ENCODE peak calls at places on chromosomes 6 and 20, in ten cellular contexts. R is mammary epithelial cell; C is heart left ventricle; B is stomach; O is CD4-positive, CD25-positive, alpha-beta regulatory T cell; P is prostate gland; K is psoas muscle; Z is A549; H is mesendoderm; V is lower lobe of right lung. N is an unnamed sample. For H3K4me1, the result is how much of the 10 kb centered on the place peaks cover.

GRCh38 chr6:119470893-119471542 is 121.5 kb upstream of the MAN1A1 start:
- DNase-seq in Z (no peak), V (no peak), K (no peak), C (no peak), H (no peak), B (no peak), P (no peak), O (no peak), R (no peak), N (no peak)

GRCh38 chr6:156175971-156176421 is 601.2 kb upstream of the ARID1B start:
- DNase-seq in P (peak), R (no peak), V (peak), H (peak), O (no peak), Z (peak), K (peak), B (peak), C (peak), N (no peak)

GRCh38 chr20:53078761-53079482 is 106.8 kb downstream of the TSHZ2 start:
- DNase-seq in P (no peak), R (no peak), V (no peak), C (no peak), Z (no peak), O (no peak), B (no peak), K (no peak), H (no peak), N (no peak)

GRCh38 chr20:47859255-47859654 is 74.0 kb upstream of the SULF2 start:
- DNase-seq in V (no peak), R (peak), B (no peak), H (no peak), O (no peak), P (no peak), Z (no peak), C (no peak), K (no peak), N (no peak)

GRCh38 chr6:43559328-43559727 is 16.5 kb downstream of the XPO5 start:
- DNase-seq in R (no peak), Z (no peak), B (no peak), V (no peak), K (no peak), P (no peak), C (no peak), O (no peak), H (no peak), N (no peak)

GRCh38 chr6:79608334-79609224 is 22.6 kb upstream of the SH3BGRL2 start:
- DNase-seq in K (no peak), Z (peak), H (no peak), B (peak), O (no peak), C (no peak), V (no peak), R (no peak), P (no peak), N (no peak)

GRCh38 chr6:150787429-150787828 is 78.1 kb upstream of the MTHFD1L start:
- DNase-seq in O (no peak), R (no peak), C (no peak), B (no peak), P (no peak), Z (no peak), H (no peak), V (no peak), K (no peak), N (no peak)

GRCh38 chr6:74018825-74019224 is 322.8 kb downstream of the CD109 start:
- DNase-seq in H (no peak), Z (no peak), C (no peak), B (no peak), P (no peak), R (no peak), K (peak), V (no peak), O (no peak), N (no peak)

GRCh38 chr6:124777834-124778233 is 184.4 kb upstream of the RNF217 start:
- DNase-seq in P (no peak), H (no peak), K (no peak), B (no peak), O (no peak), R (no peak), V (no peak), Z (no peak), C (no peak), N (no peak)

GRCh38 chr6:42125663-42126062 is 16.8 kb downstream of the C6orf132 start:
- DNase-seq in Z (no peak), H (peak), B (no peak), C (no peak), P (no peak), V (no peak), O (no peak), R (no peak), K (no peak), N (no peak)

GRCh38 chr6:135185483-135185882 is 4.4 kb downstream of the MYB start:
- DNase-seq in C (no peak), P (peak), K (no peak), V (no peak), O (no peak), H (no peak), Z (no peak), R (peak), B (no peak), N (no peak)

GRCh38 chr20:23129891-23130621 is 43.9 kb upstream of the CD93 start:
- DNase-seq in R (no peak), Z (no peak), P (no peak), B (no peak), H (no peak), C (no peak), O (no peak), V (no peak), K (no peak), N (no peak)

GRCh38 chr20:61719691-61720347 is 345.9 kb downstream of the TAF4 start:
- DNase-seq in H (peak), V (no peak), O (peak), Z (no peak), K (no peak), R (no peak), P (no peak), C (no peak), B (no peak), N (no peak)

GRCh38 chr6:161168281-161168891 is 105.5 kb downstream of the AGPAT4 start:
- DNase-seq in O (no peak), Z (peak), V (no peak), B (no peak), C (no peak), R (peak), H (peak), P (no peak), K (no peak), N (peak)

GRCh38 chr6:27752038-27752885 is 159.9 kb downstream of the OR2B2 start:
- DNase-seq in P (peak), H (peak), O (peak), R (peak), V (peak), B (peak), K (peak), Z (peak), C (peak), N (peak)

GRCh38 chr6:46792635-46793034 is 554 bp upstream of the MEP1A start:
- DNase-seq in R (no peak), B (no peak), O (no peak), C (no peak), P (no peak), H (no peak), Z (no peak), V (no peak), K (no peak), N (no peak)

GRCh38 chr20:48360338-48360698 is 467.5 kb downstream of the PREX1 start:
- DNase-seq in K (no peak), C (no peak), Z (no peak), H (no peak), R (no peak), B (no peak), O (no peak), V (no peak), P (no peak), N (no peak)

GRCh38 chr6:124234806-124235205 is 431.1 kb downstream of the NKAIN2 start:
- DNase-seq in O (no peak), V (no peak), C (no peak), H (no peak), R (no peak), K (no peak), P (no peak), B (no peak), Z (no peak), N (no peak)

GRCh38 chr6:148435386-148435785 is 92.7 kb downstream of the SASH1 start:
- DNase-seq in O (no peak), V (no peak), K (no peak), C (no peak), P (no peak), R (no peak), H (no peak), Z (no peak), B (no peak), N (no peak)

GRCh38 chr20:22499475-22500174 is 84.7 kb downstream of the FOXA2 start:
- DNase-seq in R (no peak), P (no peak), V (no peak), B (no peak), O (no peak), Z (no peak), H (no peak), C (no peak), K (no peak), N (peak)

GRCh38 chr20:18058661-18059467 is 1.1 kb upstream of the OVOL2 start:
- DNase-seq in H (peak), V (peak), O (no peak), C (no peak), R (peak), P (peak), Z (peak), B (peak), K (no peak), N (peak)

GRCh38 chr6:15627829-15628228 is 35.0 kb downstream of the DTNBP1 start:
- DNase-seq in B (no peak), V (no peak), K (no peak), R (no peak), H (no peak), C (no peak), O (no peak), Z (no peak), P (no peak), N (no peak)

GRCh38 chr20:35947489-35947888 is 6.8 kb downstream of the SCAND1 start:
- DNase-seq in V (no peak), P (no peak), B (no peak), Z (peak), C (no peak), K (no peak), R (peak), O (peak), H (peak), N (peak)

GRCh38 chr20:23125159-23125558 is 39.0 kb upstream of the CD93 start:
- DNase-seq in Z (no peak), V (no peak), P (no peak), B (no peak), C (no peak), H (no peak), K (no peak), R (no peak), O (no peak), N (no peak)

GRCh38 chr6:7146079-7146828 is 38.5 kb downstream of the RREB1 start:
- DNase-seq in C (peak), H (peak), P (peak), V (peak), Z (no peak), K (peak), B (peak), R (peak), O (peak), N (no peak)
- H3K4me1 ChIP-seq in C (half or more), H (under half), P (under half), V (half or more), Z (half or more), K (half or more), B (half or more), R (half or more), O (under half), N (under half)

GRCh38 chr6:158286413-158286812 is 25.9 kb upstream of the TULP4 start:
- DNase-seq in O (no peak), K (no peak), H (no peak), P (no peak), V (no peak), C (no peak), B (no peak), Z (no peak), R (peak), N (no peak)

GRCh38 chr6:158283304-158284005 is 28.8 kb upstream of the TULP4 start:
- DNase-seq in C (no peak), B (no peak), K (no peak), P (no peak), H (peak), O (peak), R (peak), V (no peak), Z (peak), N (no peak)

GRCh38 chr6:158285321-158285960 is 26.8 kb upstream of the TULP4 start:
- DNase-seq in R (no peak), V (no peak), Z (no peak), K (no peak), H (no peak), C (no peak), O (no peak), B (no peak), P (no peak), N (no peak)

GRCh38 chr6:158287047-158287446 is 25.2 kb upstream of the TULP4 start:
- DNase-seq in P (no peak), H (no peak), V (no peak), B (no peak), R (no peak), K (no peak), C (no peak), O (no peak), Z (no peak), N (no peak)

GRCh38 chr6:158284340-158285210 is 27.7 kb upstream of the TULP4 start:
- DNase-seq in K (no peak), B (no peak), Z (peak), R (peak), V (no peak), C (no peak), P (peak), O (peak), H (peak), N (no peak)
- H3K27ac ChIP-seq in K (no peak), B (peak), Z (peak), R (no peak), V (peak), C (peak), P (peak), O (peak), H (no peak), N (no peak)

GRCh38 chr6:55212147-55212546 is 37.8 kb downstream of the HCRTR2 start:
- DNase-seq in B (no peak), Z (no peak), R (peak), O (no peak), V (no peak), H (no peak), K (no peak), P (no peak), C (no peak), N (no peak)
- H3K4me3 ChIP-seq in B (no peak), Z (no peak), R (no peak), O (no peak), V (no peak), H (no peak), K (no peak), P (no peak), C (no peak), N (no peak)

GRCh38 chr6:33276581-33276863 is 401 bp upstream of the B3GALT4 start:
- DNase-seq in R (no peak), H (no peak), K (no peak), P (no peak), Z (no peak), B (no peak), V (no peak), O (no peak), C (no peak), N (no peak)
- H3K4me1 ChIP-seq in R (under half), H (under half), K (under half), P (under half), Z (under half), B (half or more), V (half or more), O (half or more), C (half or more), N (under half)

GRCh38 chr6:1720620-1721322 is 111.1 kb downstream of the FOXC1 start:
- DNase-seq in K (no peak), B (no peak), P (no peak), R (no peak), O (no peak), H (peak), Z (no peak), C (no peak), V (no peak), N (peak)
- H3K27ac ChIP-seq in K (no peak), B (no peak), P (no peak), R (no peak), O (no peak), H (peak), Z (no peak), C (no peak), V (no peak), N (no peak)

GRCh38 chr6:104952911-104953409 is 3.9 kb upstream of the LIN28B start:
- DNase-seq in P (no peak), R (no peak), C (no peak), K (no peak), H (peak), Z (no peak), O (no peak), V (no peak), B (no peak), N (no peak)
- H3K4me3 ChIP-seq in P (no peak), R (no peak), C (no peak), K (no peak), H (no peak), Z (no peak), O (no peak), V (no peak), B (no peak), N (no peak)

GRCh38 chr20:59725476-59726119 is 121.3 kb downstream of the PHACTR3 start:
- DNase-seq in V (no peak), R (no peak), P (no peak), C (no peak), K (no peak), O (no peak), H (peak), Z (no peak), B (no peak), N (no peak)

GRCh38 chr20:59726196-59726595 is 121.9 kb downstream of the PHACTR3 start:
- DNase-seq in V (no peak), R (no peak), H (no peak), K (no peak), C (no peak), B (no peak), P (no peak), Z (no peak), O (no peak), N (no peak)

GRCh38 chr20:59723108-59723500 is 118.8 kb downstream of the PHACTR3 start:
- DNase-seq in R (no peak), B (no peak), H (no peak), V (no peak), C (no peak), O (no peak), Z (no peak), P (no peak), K (no peak), N (no peak)

GRCh38 chr20:59723607-59724456 is 119.5 kb downstream of the PHACTR3 start:
- DNase-seq in C (no peak), K (no peak), R (peak), O (no peak), H (peak), V (no peak), P (no peak), Z (no peak), B (no peak), N (no peak)

DNA sequence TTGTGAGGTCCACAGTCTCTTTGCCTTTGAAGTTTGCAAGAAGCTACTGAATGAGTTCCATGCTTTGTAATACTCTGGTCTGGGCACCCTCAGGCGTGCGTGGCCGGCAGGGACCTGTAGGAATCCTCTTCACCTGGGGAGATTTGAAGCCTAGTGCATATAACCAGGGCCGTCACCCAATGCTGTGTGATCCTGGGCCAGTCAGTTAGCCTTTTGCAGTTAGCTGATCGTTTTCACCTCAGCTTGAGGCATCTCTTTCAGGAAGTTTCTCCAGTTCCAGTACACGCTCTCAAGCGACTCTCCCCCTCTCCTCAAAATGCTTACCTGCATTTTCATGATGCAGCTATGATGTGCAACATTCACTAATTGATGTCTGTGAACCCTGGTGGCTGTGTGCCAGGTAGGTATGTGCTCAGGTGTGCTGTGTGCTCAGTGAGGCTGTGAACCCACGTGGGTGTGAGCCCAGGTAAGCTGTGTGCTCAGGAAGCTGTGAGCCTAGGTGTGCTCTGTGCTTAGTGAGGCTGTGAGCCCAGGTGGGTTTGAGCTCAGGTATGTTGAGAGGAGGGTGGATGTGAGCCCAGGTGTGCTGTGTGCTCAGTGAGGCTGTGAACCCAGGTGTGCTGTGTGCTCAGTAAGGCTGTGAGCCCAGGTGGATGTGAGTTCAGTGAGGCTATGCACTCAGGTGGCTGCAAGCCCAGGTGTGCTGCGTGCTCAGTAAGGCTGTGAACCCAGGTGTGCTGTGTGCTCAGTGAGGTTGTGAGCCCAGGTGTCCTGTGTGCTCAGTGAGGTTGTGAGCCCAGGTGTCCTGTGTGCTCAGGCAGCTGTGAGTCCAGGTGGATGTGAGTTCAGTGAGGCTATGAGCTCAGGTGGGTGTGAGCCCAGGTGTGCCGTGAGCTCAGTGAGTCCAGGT is 120.4 kb downstream of the PHACTR3 start:
- DNase-seq in V (no peak), P (no peak), Z (no peak), R (no peak), H (no peak), C (no peak), K (no peak), O (no peak), B (no peak), N (no peak)
- H3K4me1 ChIP-seq in V (under half), P (under half), Z (under half), R (under half), H (under half), C (under half), K (under half), O (under half), B (under half), N (under half)

GRCh38 chr20:43559588-43559987 is 761 bp downstream of the SGK2 start:
- DNase-seq in V (no peak), R (no peak), P (no peak), B (peak), H (no peak), O (no peak), K (no peak), C (no peak), Z (no peak), N (no peak)

GRCh38 chr20:43563429-43563828 is 4.6 kb downstream of the SGK2 start:
- DNase-seq in H (no peak), R (no peak), P (no peak), C (no peak), Z (peak), B (no peak), O (no peak), V (no peak), K (no peak), N (no peak)

GRCh38 chr20:43560974-43561373 is 2.1 kb downstream of the SGK2 start:
- DNase-seq in C (no peak), P (no peak), Z (no peak), R (no peak), O (no peak), K (no peak), H (no peak), V (no peak), B (no peak), N (no peak)

GRCh38 chr20:43558412-43559146 is at the start of gene SGK2:
- DNase-seq in K (no peak), V (no peak), O (no peak), B (peak), C (no peak), Z (peak), R (no peak), H (peak), P (no peak), N (no peak)

GRCh38 chr20:43559147-43559477 is 285 bp downstream of the SGK2 start:
- DNase-seq in O (no peak), V (no peak), K (no peak), P (no peak), Z (no peak), B (no peak), C (no peak), H (no peak), R (no peak), N (no peak)
- H3K27ac ChIP-seq in O (no peak), V (no peak), K (no peak), P (no peak), Z (peak), B (peak), C (no peak), H (no peak), R (no peak), N (no peak)

DNA sequence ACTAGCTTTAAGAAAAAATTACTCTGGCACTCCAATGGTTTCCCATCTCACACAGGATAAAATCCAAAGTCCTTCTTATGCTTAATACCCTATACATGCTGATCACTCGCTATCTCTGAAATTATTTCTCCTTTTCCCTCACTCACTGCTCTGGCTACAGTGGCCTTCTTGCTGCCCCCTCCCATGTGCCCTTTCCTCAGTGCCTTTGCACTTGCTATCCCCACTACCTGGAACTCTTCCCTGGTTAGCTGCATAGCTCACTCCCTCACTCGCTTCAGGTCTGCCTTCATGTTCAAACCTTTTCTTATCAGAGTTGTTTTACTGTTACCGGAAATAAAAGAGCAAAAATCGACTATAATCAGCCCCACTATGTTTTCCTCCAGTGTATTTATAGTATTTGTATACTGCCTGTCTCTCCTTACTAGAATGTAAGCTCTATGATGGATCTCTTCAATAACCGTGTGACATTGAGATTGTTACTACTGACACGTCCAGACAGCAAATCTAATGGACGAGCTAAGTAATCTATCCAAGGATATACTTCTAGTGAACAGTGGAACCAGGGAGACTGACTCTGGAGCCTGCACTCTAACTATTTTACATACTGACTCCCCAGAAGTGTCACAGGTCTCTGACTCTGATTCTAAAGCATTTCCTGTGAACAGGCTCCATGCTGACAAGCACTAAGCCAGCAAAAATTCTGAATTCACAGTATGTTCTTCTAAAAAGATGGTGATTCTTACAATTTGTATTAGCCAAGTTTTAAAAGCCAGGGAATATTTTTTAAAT is 25.1 kb downstream of the FKBP5 start:
- DNase-seq in O (peak), B (no peak), K (no peak), H (peak), R (peak), Z (no peak), P (no peak), V (no peak), C (no peak), N (no peak)
- H3K4me3 ChIP-seq in O (peak), B (peak), K (no peak), H (no peak), R (no peak), Z (no peak), P (no peak), V (no peak), C (no peak), N (no peak)